ENCODE peak calls at places on chromosomes 3 and 15, in five cellular contexts. Z, V, P, R and H are unnamed samples.

GRCh38 chr3:74630602-74631001 is 16.1 kb upstream of the CNTN3 start:
- DNase-seq in P (no peak), R (peak), Z (no peak), V (peak), H (no peak)

GRCh38 chr3:157542711-157543485 is 39.7 kb upstream of the VEPH1 start:
- DNase-seq in R (peak), P (no peak), Z (peak), V (peak), H (peak)

GRCh38 chr3:37204314-37204713 is 29.9 kb upstream of the LRRFIP2 start:
- DNase-seq in P (no peak), R (no peak), Z (no peak), V (no peak), H (no peak)

GRCh38 chr15:55241895-55242294 is 45.2 kb upstream of the RSL24D1 start:
- DNase-seq in V (peak), R (no peak), P (no peak), Z (no peak), H (no peak)

GRCh38 chr3:147298511-147298982 is 107.8 kb downstream of the ZIC4 start:
- DNase-seq in Z (no peak), R (peak), P (no peak), V (peak), H (no peak)

GRCh38 chr3:50862221-50862620 is 187.5 kb downstream of the DOCK3 start:
- DNase-seq in V (no peak), Z (no peak), P (no peak), R (no peak), H (no peak)

GRCh38 chr3:190443257-190443656 is 6.4 kb downstream of the TMEM207 start:
- DNase-seq in V (peak), Z (no peak), R (no peak), P (no peak), H (no peak)

GRCh38 chr3:99646107-99646435 is 7.7 kb downstream of the COL8A1 start:
- DNase-seq in V (no peak), P (no peak), Z (no peak), R (no peak), H (no peak)

GRCh38 chr3:139533781-139534443 is 5.6 kb downstream of the RBP1 start:
- DNase-seq in V (peak), R (peak), Z (no peak), P (no peak), H (no peak)

GRCh38 chr3:44722103-44722401 is 7.4 kb upstream of the ZNF501 start:
- DNase-seq in Z (no peak), V (no peak), P (no peak), R (no peak), H (no peak)

GRCh38 chr15:98955331-98955730 is 52.3 kb downstream of the PGPEP1L start:
- DNase-seq in Z (no peak), P (no peak), R (no peak), V (no peak), H (no peak)

GRCh38 chr3:62095756-62096155 is 277.6 kb downstream of the FEZF2 start:
- DNase-seq in R (no peak), V (no peak), P (no peak), Z (no peak), H (no peak)

GRCh38 chr3:175238848-175239247 is 379.7 kb downstream of the NAALADL2 start:
- DNase-seq in Z (no peak), R (no peak), V (no peak), P (no peak), H (no peak)

GRCh38 chr3:17775073-17775472 is 32.6 kb upstream of the TBC1D5 start:
- DNase-seq in R (no peak), P (no peak), Z (no peak), V (no peak), H (no peak)

GRCh38 chr15:28989239-28989830 is 103.6 kb downstream of the APBA2 start:
- DNase-seq in V (no peak), P (no peak), Z (no peak), R (no peak), H (no peak)

GRCh38 chr3:140943781-140944547 is 2.3 kb downstream of the SLC25A36 start:
- DNase-seq in Z (no peak), V (no peak), P (no peak), R (no peak), H (no peak)
- H3K27ac ChIP-seq in Z (peak), V (peak), P (no peak), R (peak), H (no peak)

DNA sequence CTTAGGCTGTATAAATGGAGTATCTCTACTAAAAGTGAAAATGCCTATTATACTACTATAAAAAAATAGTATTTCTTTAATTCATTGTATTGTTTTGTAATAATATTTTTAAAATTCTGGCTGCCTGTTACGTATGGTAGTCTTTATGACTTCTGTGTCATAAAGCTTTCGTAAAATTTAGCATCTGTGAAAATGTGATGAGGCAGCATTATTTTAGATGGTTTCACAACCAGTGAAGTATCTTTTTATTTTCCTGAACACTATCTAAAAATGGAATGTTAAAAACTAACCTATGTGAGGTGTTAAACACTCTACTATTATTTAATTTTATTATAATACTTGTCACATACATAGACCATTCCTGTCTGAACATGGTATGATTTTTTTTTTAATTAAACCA is 46.2 kb downstream of the LRCH3 start:
- DNase-seq in V (no peak), R (no peak), P (no peak), Z (no peak), H (no peak)
- TF ChIP-seq CTCF in V (no peak), R (no peak), P (no peak), Z (no peak), H (no peak)

DNA sequence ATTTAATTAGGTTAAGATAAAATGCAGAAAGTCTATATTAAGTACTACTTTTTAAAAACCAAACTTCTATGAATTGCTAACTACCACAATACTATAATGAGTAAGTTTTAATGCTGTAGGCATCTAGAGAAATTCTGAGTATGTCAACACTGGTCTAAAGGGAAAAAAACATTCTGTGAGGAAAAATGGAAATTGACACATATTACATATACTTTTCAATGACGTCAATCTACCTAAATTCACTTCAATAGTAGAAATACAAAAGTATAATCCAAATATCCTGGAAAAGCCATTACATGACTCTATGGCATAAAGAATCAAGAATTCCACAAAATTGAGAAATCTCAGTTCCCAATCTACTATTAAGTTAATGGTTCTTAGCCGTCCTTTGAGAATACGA is 2.2 kb downstream of the SECISBP2L start:
- DNase-seq in Z (no peak), P (no peak), V (no peak), R (no peak), H (no peak)
- H3K4me3 ChIP-seq in Z (no peak), P (no peak), V (peak), R (no peak), H (peak)

GRCh38 chr3:183050706-183051105 is 48.6 kb downstream of the MCCC1 start:
- DNase-seq in Z (no peak), V (peak), P (no peak), R (no peak), H (no peak)

GRCh38 chr3:183044547-183045229 is 54.6 kb downstream of the MCCC1 start:
- DNase-seq in Z (no peak), V (no peak), R (no peak), P (no peak), H (no peak)

GRCh38 chr3:183046883-183047282 is 52.4 kb downstream of the MCCC1 start:
- DNase-seq in Z (no peak), P (no peak), V (no peak), R (no peak), H (no peak)
- H3K27ac ChIP-seq in Z (no peak), P (no peak), V (peak), R (no peak), H (no peak)

GRCh38 chr3:38960953-38961622 is 90.7 kb downstream of the SCN11A start:
- DNase-seq in Z (peak), V (peak), P (no peak), R (peak), H (no peak)
- TF ChIP-seq CTCF in Z (peak), V (peak), P (peak), R (peak), H (peak)

DNA sequence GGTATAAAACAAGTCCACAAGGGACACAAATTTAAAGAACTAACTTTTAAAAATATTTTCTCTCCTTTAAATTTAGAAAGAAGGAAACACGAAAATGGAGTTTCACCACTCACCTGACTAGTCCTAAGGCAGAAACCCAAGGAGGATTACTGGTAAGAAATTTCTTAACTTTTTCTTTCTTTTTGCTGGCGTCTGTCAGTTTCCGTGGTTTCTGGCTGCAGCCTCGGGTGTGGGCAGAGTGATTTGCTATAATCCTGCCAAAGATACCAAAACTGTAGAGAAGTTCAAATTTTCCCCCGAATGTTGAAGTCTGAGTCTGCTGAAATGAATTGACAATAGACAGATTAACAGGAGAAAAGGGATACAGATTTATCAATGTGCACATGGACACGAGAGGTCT is 843.6 kb upstream of the ALCAM start:
- DNase-seq in R (no peak), P (no peak), V (no peak), Z (no peak), H (no peak)
- H3K4me3 ChIP-seq in R (no peak), P (no peak), V (no peak), Z (no peak), H (peak)